ENCODE peak calls at places on chromosome 6, in seven cellular contexts. U is fibroblast of lung; C is cardiac muscle cell; O is GM23338; M is CD8-positive, alpha-beta T cell; B is mesenchymal stem cell; L is HCT116. H is an unnamed sample. For H3K4me1, the result is how much of the 10 kb centered on the place peaks cover.

GRCh38 chr6:40922281-40922680 is 116.7 kb downstream of the UNC5CL start:
- DNase-seq in U (peak), C (no peak), O (no peak), M (no peak), B (peak), L (no peak), H (no peak)

GRCh38 chr6:36916159-36916558 is 30.4 kb downstream of the C6orf89 start:
- DNase-seq in U (no peak), C (no peak), O (no peak), M (no peak), B (no peak), L (no peak), H (no peak)

GRCh38 chr6:47323887-47324286 is 14.2 kb upstream of the TNFRSF21 start:
- DNase-seq in U (no peak), C (no peak), O (no peak), M (no peak), B (no peak), L (no peak), H (no peak)

GRCh38 chr6:119449253-119450156 is 99.9 kb upstream of the MAN1A1 start:
- DNase-seq in U (no peak), C (no peak), O (no peak), M (no peak), B (no peak), L (no peak), H (no peak)

GRCh38 chr6:47254906-47255305 is 54.8 kb downstream of the TNFRSF21 start:
- DNase-seq in U (no peak), C (no peak), O (no peak), M (no peak), B (no peak), L (no peak), H (no peak)

GRCh38 chr6:150299873-150300485 is 68.8 kb upstream of the IYD start:
- DNase-seq in U (no peak), C (peak), O (no peak), M (no peak), B (no peak), L (no peak), H (peak)

GRCh38 chr6:33837070-33837469 is 33.3 kb upstream of the MLN start:
- DNase-seq in U (no peak), C (no peak), O (no peak), M (no peak), B (no peak), L (no peak), H (no peak)

GRCh38 chr6:104623052-104623690 is 236.5 kb downstream of the HACE1 start:
- DNase-seq in U (no peak), C (peak), O (peak), M (no peak), B (peak), L (no peak), H (no peak)

GRCh38 chr6:135667694-135668455 is 170.3 kb upstream of the AHI1 start:
- DNase-seq in U (peak), C (peak), O (peak), M (no peak), B (peak), L (no peak), H (peak)

GRCh38 chr6:168562576-168563151 is 121.7 kb downstream of the SMOC2 start:
- DNase-seq in U (no peak), C (no peak), O (no peak), M (no peak), B (no peak), L (no peak), H (no peak)

GRCh38 chr6:24861934-24862333 is 63.2 kb upstream of the ARMH2 start:
- DNase-seq in U (no peak), C (no peak), O (no peak), M (no peak), B (no peak), L (no peak), H (no peak)

GRCh38 chr6:18477301-18477941 is 90.3 kb downstream of the RNF144B start:
- DNase-seq in U (no peak), C (no peak), O (no peak), M (no peak), B (no peak), L (no peak), H (no peak)

GRCh38 chr6:2579241-2579761 is 171.4 kb downstream of the MYLK4 start:
- DNase-seq in U (peak), C (peak), O (no peak), M (no peak), B (peak), L (no peak), H (no peak)

GRCh38 chr6:25014806-25015560 is 79.2 kb upstream of the RIPOR2 start:
- DNase-seq in U (peak), C (no peak), O (peak), M (peak), B (peak), L (no peak), H (no peak)

GRCh38 chr6:33207569-33208088 is 671 bp upstream of the RING1 start:
- DNase-seq in U (peak), C (peak), O (peak), M (no peak), B (peak), L (no peak), H (peak)

GRCh38 chr6:6712979-6713514 is 124.5 kb downstream of the LY86 start:
- DNase-seq in U (peak), C (peak), O (no peak), M (no peak), B (peak), L (no peak), H (no peak)

GRCh38 chr6:54267798-54268197 is 40.4 kb upstream of the TINAG start:
- DNase-seq in U (peak), C (peak), O (peak), M (no peak), B (peak), L (peak), H (no peak)

GRCh38 chr6:75481936-75482593 is 11.5 kb downstream of the FILIP1 start:
- DNase-seq in U (peak), C (no peak), O (no peak), M (no peak), B (peak), L (no peak), H (no peak)

GRCh38 chr6:126947070-126947469 is 171.4 kb upstream of the RSPO3 start:
- DNase-seq in U (peak), C (no peak), O (no peak), M (no peak), B (no peak), L (no peak), H (peak)

GRCh38 chr6:43608310-43608763 is 20.7 kb downstream of the GTPBP2 start:
- DNase-seq in U (peak), C (peak), O (peak), M (peak), B (peak), L (peak), H (peak)

GRCh38 chr6:77403424-77403823 is 59.9 kb downstream of the HTR1B start:
- DNase-seq in U (no peak), C (peak), O (no peak), M (no peak), B (peak), L (peak), H (no peak)

GRCh38 chr6:67766061-67766460 is 869.0 kb upstream of the ADGRB3 start:
- DNase-seq in U (peak), C (no peak), O (no peak), M (no peak), B (no peak), L (no peak), H (no peak)

GRCh38 chr6:47246556-47246955 is 63.1 kb downstream of the TNFRSF21 start:
- DNase-seq in U (no peak), C (no peak), O (no peak), M (no peak), B (no peak), L (no peak), H (no peak)

GRCh38 chr6:150142657-150143501 is at the start of gene PPP1R14C:
- DNase-seq in U (no peak), C (peak), O (peak), M (no peak), B (no peak), L (no peak), H (peak)

GRCh38 chr6:2732503-2733089 is 18.1 kb downstream of the MYLK4 start:
- DNase-seq in U (no peak), C (no peak), O (no peak), M (no peak), B (no peak), L (no peak), H (no peak)

GRCh38 chr6:4129446-4129845 is 5.9 kb downstream of the ECI2 start:
- DNase-seq in U (no peak), C (no peak), O (no peak), M (no peak), B (no peak), L (no peak), H (no peak)

GRCh38 chr6:119322715-119323350 is 26.7 kb downstream of the MAN1A1 start:
- DNase-seq in U (no peak), C (no peak), O (no peak), M (peak), B (no peak), L (peak), H (no peak)

GRCh38 chr6:25157183-25157582 is 122.0 kb upstream of the CARMIL1 start:
- DNase-seq in U (no peak), C (no peak), O (no peak), M (no peak), B (no peak), L (no peak), H (no peak)

GRCh38 chr6:130424704-130425103 is 58.9 kb downstream of the TMEM200A start:
- DNase-seq in U (no peak), C (no peak), O (peak), M (no peak), B (no peak), L (no peak), H (no peak)

GRCh38 chr6:2891768-2892170 is 11.3 kb downstream of the SERPINB9 start:
- DNase-seq in U (no peak), C (no peak), O (no peak), M (peak), B (no peak), L (no peak), H (no peak)

GRCh38 chr6:68237205-68237604 is 397.9 kb upstream of the ADGRB3 start:
- DNase-seq in U (no peak), C (no peak), O (no peak), M (no peak), B (no peak), L (no peak), H (no peak)

GRCh38 chr6:20909621-20910020 is 375.4 kb downstream of the CDKAL1 start:
- DNase-seq in U (no peak), C (no peak), O (no peak), M (no peak), B (no peak), L (no peak), H (no peak)

GRCh38 chr6:157732416-157733161 is 90.5 kb upstream of the SNX9 start:
- DNase-seq in U (no peak), C (no peak), O (no peak), M (no peak), B (no peak), L (no peak), H (no peak)

GRCh38 chr6:148524509-148524908 is 181.9 kb downstream of the SASH1 start:
- DNase-seq in U (peak), C (no peak), O (no peak), M (no peak), B (peak), L (no peak), H (no peak)

DNA sequence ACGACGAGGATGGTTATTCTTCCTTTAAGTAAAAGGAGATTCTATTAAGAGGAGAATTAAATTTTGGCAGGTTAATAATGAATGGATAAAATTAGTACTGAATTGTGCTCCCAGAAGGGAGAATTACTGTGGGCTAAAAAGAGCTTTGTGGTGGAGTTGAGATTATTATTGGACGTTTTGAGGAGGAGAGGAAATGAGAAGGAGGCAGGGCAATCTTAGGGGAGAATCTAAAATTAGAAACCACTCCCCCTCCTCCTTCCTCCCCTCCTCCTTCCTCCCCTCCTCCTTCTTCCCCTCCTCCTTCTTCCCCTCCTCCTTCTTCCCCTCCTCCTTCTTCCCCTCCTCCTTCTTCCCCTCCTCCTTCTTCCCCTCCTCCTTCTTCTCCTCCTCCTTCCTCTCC is 331.8 kb downstream of the PRL start:
- DNase-seq in U (no peak), C (no peak), O (no peak), M (no peak), B (no peak), L (no peak), H (no peak)
- H3K4me1 ChIP-seq in U (under half), C (under half), O (under half), M (under half), B (under half), L (under half), H (under half)

GRCh38 chr6:27592107-27592480 is 119.2 kb upstream of the ZNF184 start:
- DNase-seq in U (peak), C (peak), O (peak), M (no peak), B (no peak), L (no peak), H (no peak)
- H3K27ac ChIP-seq in U (no peak), C (no peak), O (no peak), M (no peak), B (no peak), L (no peak), H (no peak)

DNA sequence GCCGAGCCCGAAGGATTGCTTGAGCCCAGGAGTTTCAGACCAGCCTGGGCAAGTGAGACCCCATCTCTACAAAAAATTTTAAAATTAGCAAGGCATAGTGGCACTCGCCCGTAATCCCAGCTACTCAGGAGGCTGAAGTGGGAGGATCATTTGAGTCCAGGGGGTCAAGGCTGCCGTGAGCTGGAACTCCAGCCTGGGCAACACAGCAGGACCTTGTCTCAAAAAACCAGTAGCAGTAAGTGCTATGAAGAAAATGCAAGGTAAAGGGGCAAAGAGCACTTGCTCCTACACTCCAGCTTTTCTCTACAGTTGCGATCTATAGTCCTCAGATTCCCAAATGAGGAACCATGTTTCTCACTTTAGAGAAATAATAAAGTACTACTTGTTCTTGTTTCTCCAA is 1.8 kb upstream of the DDX39B start:
- DNase-seq in U (no peak), C (no peak), O (no peak), M (no peak), B (no peak), L (no peak), H (no peak)
- H3K4me1 ChIP-seq in U (under half), C (under half), O (under half), M (under half), B (under half), L (under half), H (under half)

DNA sequence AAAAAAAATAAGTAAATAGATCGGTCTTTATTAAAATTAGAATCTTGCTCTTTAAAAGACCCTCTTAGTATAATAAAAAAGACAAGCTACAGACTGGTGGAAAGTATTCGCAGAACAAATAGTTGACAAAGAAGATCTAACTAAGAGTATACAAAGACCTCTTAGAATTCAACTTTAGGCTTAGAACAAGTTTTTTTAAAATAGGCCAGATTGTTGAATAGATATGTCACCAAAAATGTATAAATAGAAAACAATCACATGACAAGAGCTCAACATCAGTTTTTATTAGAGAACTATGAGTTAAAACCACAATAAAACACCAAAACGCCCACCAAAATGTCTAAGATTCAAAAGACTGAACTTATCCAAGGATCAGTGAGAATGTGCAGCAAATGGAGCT is 632.7 kb upstream of the PTCHD4 start:
- DNase-seq in U (no peak), C (no peak), O (no peak), M (no peak), B (no peak), L (no peak), H (no peak)
- H3K27ac ChIP-seq in U (no peak), C (no peak), O (no peak), M (no peak), B (no peak), L (no peak), H (no peak)

GRCh38 chr6:143549221-143549620 is 37.7 kb upstream of the FUCA2 start:
- DNase-seq in U (no peak), C (no peak), O (no peak), M (no peak), B (no peak), L (no peak), H (no peak)
- H3K4me1 ChIP-seq in U (under half), C (under half), O (under half), M (under half), B (under half), L (under half), H (under half)

DNA sequence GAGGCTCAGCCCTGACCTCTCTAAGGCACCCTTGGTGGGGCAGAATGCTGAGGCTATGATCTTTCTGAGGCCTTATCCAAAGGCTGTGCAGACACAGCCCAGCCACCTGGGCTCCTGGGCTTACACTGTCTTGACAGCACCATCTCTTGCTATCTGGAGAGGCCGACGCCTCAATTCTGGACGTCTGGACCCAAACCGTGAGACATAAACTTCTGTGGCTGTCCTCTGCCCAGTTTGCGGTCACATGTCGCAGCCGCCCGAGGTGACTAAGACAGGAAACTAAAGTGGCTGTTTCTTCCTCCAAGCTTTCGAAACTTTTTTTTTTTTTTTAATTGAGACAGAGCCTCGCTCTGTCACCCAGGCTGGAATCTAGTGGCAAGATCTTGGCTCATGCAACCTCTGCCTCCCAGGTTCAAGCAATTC is 49.3 kb downstream of the PRR18 start:
- DNase-seq in U (no peak), C (no peak), O (no peak), M (peak), B (peak), L (no peak), H (peak)
- H3K27ac ChIP-seq in U (no peak), C (no peak), O (no peak), M (no peak), B (no peak), L (no peak), H (no peak)

GRCh38 chr6:27275025-27275956 is 27.8 kb downstream of the PRSS16 start:
- DNase-seq in U (no peak), C (no peak), O (peak), M (no peak), B (no peak), L (peak), H (no peak)
- H3K4me1 ChIP-seq in U (under half), C (under half), O (under half), M (under half), B (under half), L (under half), H (under half)

GRCh38 chr6:154732538-154732823 is 735 bp upstream of the SCAF8 start:
- DNase-seq in U (no peak), C (no peak), O (peak), M (no peak), B (no peak), L (no peak), H (no peak)
- H3K27ac ChIP-seq in U (peak), C (peak), O (peak), M (no peak), B (peak), L (peak), H (peak)

GRCh38 chr6:109902870-109903269 is 75.2 kb upstream of the GPR6 start:
- DNase-seq in U (no peak), C (no peak), O (no peak), M (no peak), B (no peak), L (no peak), H (no peak)
- H3K4me1 ChIP-seq in U (under half), C (under half), O (under half), M (under half), B (under half), L (under half), H (under half)

H was measured in psoas muscle.